ENCODE peak calls at places on chromosome 4, in nine cellular contexts. One of them, this sample, is unnamed.

GRCh38 chr4:156970501-156971167 is 965 bp downstream of the PDGFC start:
- DNase-seq in GM06990: no peak
- DNase-seq in lower lobe of right lung: peak; percentile 76
- DNase-seq in testis: peak; percentile 66
- DNase-seq in colonic mucosa: peak; percentile 54
- DNase-seq in right atrium auricular region: peak; percentile 81
- DNase-seq in dorsolateral prefrontal cortex: peak; percentile 67
- DNase-seq in Peyer's patch: peak; percentile 72
- DNase-seq in psoas muscle: peak; percentile 81
- DNase-seq in this sample: peak; percentile 77

GRCh38 chr4:124167602-124168001 is 544.9 kb downstream of the ANKRD50 start:
- DNase-seq in GM06990: no peak
- DNase-seq in lower lobe of right lung: no peak
- DNase-seq in testis: no peak
- DNase-seq in colonic mucosa: no peak
- DNase-seq in right atrium auricular region: no peak
- DNase-seq in dorsolateral prefrontal cortex: no peak
- DNase-seq in Peyer's patch: no peak
- DNase-seq in psoas muscle: no peak
- DNase-seq in this sample: peak; percentile 21

GRCh38 chr4:1246111-1246881 is 2.6 kb downstream of the CTBP1 start:
- DNase-seq in GM06990: peak; percentile 29
- DNase-seq in lower lobe of right lung: peak; percentile 76
- DNase-seq in testis: peak; percentile 18
- DNase-seq in colonic mucosa: peak; percentile 21
- DNase-seq in right atrium auricular region: no peak
- DNase-seq in dorsolateral prefrontal cortex: no peak
- DNase-seq in Peyer's patch: peak; percentile 47
- DNase-seq in psoas muscle: peak; percentile 55
- DNase-seq in this sample: no peak

GRCh38 chr4:1334579-1334895 is 12.5 kb upstream of the UVSSA start:
- DNase-seq in GM06990: no peak
- DNase-seq in lower lobe of right lung: no peak
- DNase-seq in testis: no peak
- DNase-seq in colonic mucosa: no peak
- DNase-seq in right atrium auricular region: no peak
- DNase-seq in dorsolateral prefrontal cortex: no peak
- DNase-seq in Peyer's patch: no peak
- DNase-seq in psoas muscle: no peak
- DNase-seq in this sample: no peak

GRCh38 chr4:173508386-173509002 is 21.5 kb downstream of the HAND2 start:
- DNase-seq in GM06990: no peak
- DNase-seq in lower lobe of right lung: no peak
- DNase-seq in testis: no peak
- DNase-seq in colonic mucosa: no peak
- DNase-seq in right atrium auricular region: peak; percentile 63
- DNase-seq in dorsolateral prefrontal cortex: no peak
- DNase-seq in Peyer's patch: no peak
- DNase-seq in psoas muscle: no peak
- DNase-seq in this sample: no peak

GRCh38 chr4:22635692-22636091 is 57.0 kb upstream of the GBA3 start:
- DNase-seq in GM06990: no peak
- DNase-seq in lower lobe of right lung: no peak
- DNase-seq in testis: no peak
- DNase-seq in colonic mucosa: no peak
- DNase-seq in right atrium auricular region: no peak
- DNase-seq in dorsolateral prefrontal cortex: no peak
- DNase-seq in Peyer's patch: no peak
- DNase-seq in psoas muscle: no peak
- DNase-seq in this sample: no peak

GRCh38 chr4:151004222-151004621 is 10.9 kb downstream of the LRBA start:
- DNase-seq in GM06990: no peak
- DNase-seq in lower lobe of right lung: no peak
- DNase-seq in testis: no peak
- DNase-seq in colonic mucosa: no peak
- DNase-seq in right atrium auricular region: no peak
- DNase-seq in dorsolateral prefrontal cortex: no peak
- DNase-seq in Peyer's patch: no peak
- DNase-seq in psoas muscle: no peak
- DNase-seq in this sample: peak; percentile 72

GRCh38 chr4:26779674-26780073 is 81.0 kb upstream of the STIM2 start:
- DNase-seq in GM06990: no peak
- DNase-seq in lower lobe of right lung: no peak
- DNase-seq in testis: no peak
- DNase-seq in colonic mucosa: no peak
- DNase-seq in right atrium auricular region: no peak
- DNase-seq in dorsolateral prefrontal cortex: peak; percentile 36
- DNase-seq in Peyer's patch: no peak
- DNase-seq in psoas muscle: no peak
- DNase-seq in this sample: peak; percentile 46

GRCh38 chr4:186724861-186725419 is 1.3 kb upstream of the FAT1 start:
- DNase-seq in GM06990: no peak
- DNase-seq in lower lobe of right lung: no peak
- DNase-seq in testis: no peak
- DNase-seq in colonic mucosa: peak; percentile 46
- DNase-seq in right atrium auricular region: no peak
- DNase-seq in dorsolateral prefrontal cortex: no peak
- DNase-seq in Peyer's patch: no peak
- DNase-seq in psoas muscle: no peak
- DNase-seq in this sample: peak; percentile 46

GRCh38 chr4:168636506-168637176 is 139.8 kb downstream of the PALLD start:
- DNase-seq in GM06990: no peak
- DNase-seq in lower lobe of right lung: no peak
- DNase-seq in testis: no peak
- DNase-seq in colonic mucosa: no peak
- DNase-seq in right atrium auricular region: no peak
- DNase-seq in dorsolateral prefrontal cortex: no peak
- DNase-seq in Peyer's patch: no peak
- DNase-seq in psoas muscle: no peak
- DNase-seq in this sample: peak; percentile 80

DNA sequence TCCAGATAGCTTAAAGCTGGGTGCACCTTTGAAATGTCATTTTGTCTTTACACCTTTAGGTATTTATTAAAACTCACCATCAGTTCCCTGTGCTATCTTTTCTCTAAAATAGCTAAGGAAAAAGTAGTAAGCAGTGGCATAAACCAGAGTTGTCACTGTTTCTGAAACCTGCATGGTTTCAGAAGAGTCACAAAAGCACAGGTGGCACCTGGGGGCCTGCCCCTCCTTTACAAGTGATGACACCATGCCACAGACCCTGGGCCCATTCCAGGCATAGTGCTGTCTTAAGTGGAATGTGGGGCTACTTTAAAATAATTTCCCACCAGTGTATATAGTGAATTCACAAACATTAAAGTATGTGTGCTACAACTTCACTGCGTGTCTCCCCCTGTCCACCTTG is 47.8 kb downstream of the DCUN1D4 start:
- DNase-seq in GM06990: no peak
- DNase-seq in lower lobe of right lung: no peak
- DNase-seq in testis: no peak
- DNase-seq in colonic mucosa: no peak
- DNase-seq in right atrium auricular region: no peak
- DNase-seq in dorsolateral prefrontal cortex: no peak
- DNase-seq in Peyer's patch: no peak
- DNase-seq in psoas muscle: no peak
- DNase-seq in this sample: no peak
- TF ChIP-seq CTCF in GM06990: no peak
- TF ChIP-seq CTCF in lower lobe of right lung: no peak
- TF ChIP-seq CTCF in testis: no peak
- TF ChIP-seq CTCF in colonic mucosa: no peak
- TF ChIP-seq CTCF in right atrium auricular region: no peak
- TF ChIP-seq CTCF in dorsolateral prefrontal cortex: no peak
- TF ChIP-seq CTCF in Peyer's patch: no peak
- TF ChIP-seq CTCF in psoas muscle: no peak
- TF ChIP-seq CTCF in this sample: no peak

DNA sequence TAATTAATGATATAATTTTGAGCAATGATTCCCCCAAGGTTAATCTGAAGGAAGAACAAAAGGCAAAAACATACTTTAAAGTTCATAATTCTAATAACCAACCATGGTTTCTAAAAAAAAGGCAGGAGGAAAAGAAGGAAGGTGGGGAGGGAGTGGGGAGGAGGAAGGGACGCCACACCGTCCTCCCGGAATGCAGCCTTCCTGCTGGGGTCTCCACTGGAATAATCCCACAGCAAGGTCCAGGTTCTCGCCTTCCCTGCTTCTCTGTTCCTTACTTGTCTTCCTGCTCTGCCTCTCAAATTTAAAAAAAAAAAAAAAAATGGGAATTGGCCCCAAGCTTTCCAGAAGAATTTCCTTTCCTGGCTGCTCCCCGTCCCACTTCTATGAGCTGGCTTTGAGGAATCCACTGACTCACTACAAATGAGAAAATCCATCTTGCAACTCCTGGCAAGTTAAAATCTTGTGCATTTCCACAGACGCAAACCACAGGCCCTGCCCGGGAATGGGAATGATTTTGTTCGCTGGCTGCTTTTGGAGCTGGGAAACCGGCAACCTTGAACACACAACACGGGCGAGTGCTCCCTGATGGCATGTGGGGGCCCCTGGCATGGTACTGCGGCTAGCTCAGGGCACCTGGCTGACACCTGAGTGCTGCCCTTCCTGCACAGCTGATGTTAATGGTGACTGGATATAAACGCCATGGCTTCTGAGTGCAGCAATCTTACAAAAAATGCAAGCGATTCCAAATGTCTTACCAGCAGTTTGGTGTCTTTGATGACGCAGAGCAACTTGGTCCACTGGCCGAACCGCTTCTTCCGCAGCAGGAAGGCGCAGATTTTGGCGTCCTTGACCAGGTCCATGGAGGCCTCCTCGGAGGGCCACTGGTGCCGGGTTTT is 97.0 kb downstream of the AFAP1 start:
- DNase-seq in GM06990: no peak
- DNase-seq in lower lobe of right lung: no peak
- DNase-seq in testis: peak; percentile 48
- DNase-seq in colonic mucosa: peak; percentile 46
- DNase-seq in right atrium auricular region: peak; percentile 88
- DNase-seq in dorsolateral prefrontal cortex: no peak
- DNase-seq in Peyer's patch: peak; percentile 56
- DNase-seq in psoas muscle: peak; percentile 74
- DNase-seq in this sample: peak; percentile 99
- H3K4me3 ChIP-seq in GM06990: no peak overlapping the region
- H3K4me3 ChIP-seq in lower lobe of right lung: no peak overlapping the region
- H3K4me3 ChIP-seq in testis: no peak overlapping the region
- H3K4me3 ChIP-seq in colonic mucosa: no peak overlapping the region
- H3K4me3 ChIP-seq in right atrium auricular region: no peak overlapping the region
- H3K4me3 ChIP-seq in dorsolateral prefrontal cortex: no peak overlapping the region
- H3K4me3 ChIP-seq in Peyer's patch: no peak overlapping the region
- H3K4me3 ChIP-seq in psoas muscle: no peak overlapping the region
- H3K4me3 ChIP-seq in this sample: peak overlapping the region; percentile 28

DNA sequence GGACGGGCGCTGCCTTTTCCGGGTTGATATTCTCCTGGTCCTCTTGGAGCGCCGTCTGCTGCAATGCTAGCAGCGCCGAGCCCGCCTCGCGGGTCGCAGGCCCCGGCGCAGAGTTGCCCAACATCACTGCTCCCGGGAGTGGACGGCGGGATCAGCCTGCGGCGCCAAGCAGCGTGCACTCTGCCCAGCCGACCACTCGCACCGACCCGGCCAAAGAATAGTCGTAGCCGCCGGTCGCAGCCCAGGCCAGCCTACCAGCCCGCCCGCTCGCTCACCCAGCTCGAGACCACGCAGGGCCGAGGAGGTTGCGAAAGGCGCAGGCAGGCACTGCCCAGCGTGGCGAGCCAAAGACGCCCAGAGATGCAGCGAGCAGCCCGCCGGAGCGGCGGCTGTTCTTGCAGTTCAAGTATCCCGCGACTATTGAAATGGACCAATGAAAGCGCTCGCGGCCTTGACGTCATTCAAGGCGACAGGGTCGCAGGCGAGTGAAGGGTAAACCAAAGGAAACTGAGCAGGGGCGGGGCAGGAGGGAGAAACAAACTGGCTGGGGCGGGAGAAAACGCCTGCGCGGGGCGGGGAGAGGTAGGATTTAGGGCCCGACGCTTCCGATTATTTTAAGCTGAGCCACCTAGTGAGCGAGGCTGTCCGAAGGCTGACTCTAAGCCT is at the start of gene CCNA2:
- DNase-seq in GM06990: peak; percentile 89
- DNase-seq in lower lobe of right lung: peak; percentile 97
- DNase-seq in testis: peak; percentile 99
- DNase-seq in colonic mucosa: peak; percentile 98
- DNase-seq in right atrium auricular region: peak; percentile 98
- DNase-seq in dorsolateral prefrontal cortex: peak; percentile 97
- DNase-seq in Peyer's patch: peak; percentile 98
- DNase-seq in psoas muscle: peak; percentile 97
- DNase-seq in this sample: peak; percentile 98
- TF ChIP-seq CTCF in GM06990: no peak
- TF ChIP-seq CTCF in lower lobe of right lung: no peak
- TF ChIP-seq CTCF in testis: no peak
- TF ChIP-seq CTCF in colonic mucosa: no peak
- TF ChIP-seq CTCF in right atrium auricular region: peak; percentile 36
- TF ChIP-seq CTCF in dorsolateral prefrontal cortex: no peak
- TF ChIP-seq CTCF in Peyer's patch: no peak
- TF ChIP-seq CTCF in psoas muscle: no peak
- TF ChIP-seq CTCF in this sample: no peak

GRCh38 chr4:94676910-94677309 is 80.8 kb upstream of the BMPR1B start:
- DNase-seq in GM06990: no peak
- DNase-seq in lower lobe of right lung: no peak
- DNase-seq in testis: no peak
- DNase-seq in colonic mucosa: no peak
- DNase-seq in right atrium auricular region: no peak
- DNase-seq in dorsolateral prefrontal cortex: no peak
- DNase-seq in Peyer's patch: no peak
- DNase-seq in psoas muscle: no peak
- DNase-seq in this sample: peak; percentile 31

GRCh38 chr4:94678896-94679295 is 78.9 kb upstream of the BMPR1B start:
- DNase-seq in GM06990: no peak
- DNase-seq in lower lobe of right lung: no peak
- DNase-seq in testis: no peak
- DNase-seq in colonic mucosa: no peak
- DNase-seq in right atrium auricular region: no peak
- DNase-seq in dorsolateral prefrontal cortex: no peak
- DNase-seq in Peyer's patch: no peak
- DNase-seq in psoas muscle: no peak
- DNase-seq in this sample: no peak

GRCh38 chr4:94671113-94671512 is 86.6 kb upstream of the BMPR1B start:
- DNase-seq in GM06990: no peak
- DNase-seq in lower lobe of right lung: no peak
- DNase-seq in testis: no peak
- DNase-seq in colonic mucosa: no peak
- DNase-seq in right atrium auricular region: no peak
- DNase-seq in dorsolateral prefrontal cortex: no peak
- DNase-seq in Peyer's patch: no peak
- DNase-seq in psoas muscle: no peak
- DNase-seq in this sample: no peak

GRCh38 chr4:94669672-94670664 is 87.8 kb upstream of the BMPR1B start:
- DNase-seq in GM06990: no peak
- DNase-seq in lower lobe of right lung: no peak
- DNase-seq in testis: no peak
- DNase-seq in colonic mucosa: no peak
- DNase-seq in right atrium auricular region: no peak
- DNase-seq in dorsolateral prefrontal cortex: no peak
- DNase-seq in Peyer's patch: no peak
- DNase-seq in psoas muscle: no peak
- DNase-seq in this sample: no peak

DNA sequence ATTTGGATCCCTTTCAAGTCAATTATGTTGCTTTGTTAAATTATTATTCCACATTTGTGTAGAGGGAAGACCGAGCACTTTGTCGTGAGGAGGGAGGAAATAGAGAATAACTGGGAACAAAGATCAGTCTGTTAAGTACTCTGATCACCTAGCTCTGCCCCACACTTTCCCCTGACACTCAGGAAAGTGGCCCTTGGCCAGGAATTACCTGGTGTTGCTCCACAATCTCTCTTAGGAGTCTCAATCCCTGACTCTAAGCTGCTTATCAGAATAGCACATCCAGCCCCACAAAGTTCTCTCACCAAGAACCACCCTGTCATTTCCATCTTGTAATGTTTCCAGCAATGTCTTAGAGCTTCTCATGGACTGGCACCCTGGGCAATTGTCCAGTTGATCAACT is 83.8 kb upstream of the BMPR1B start:
- DNase-seq in GM06990: no peak
- DNase-seq in lower lobe of right lung: no peak
- DNase-seq in testis: no peak
- DNase-seq in colonic mucosa: no peak
- DNase-seq in right atrium auricular region: no peak
- DNase-seq in dorsolateral prefrontal cortex: no peak
- DNase-seq in Peyer's patch: peak; percentile 56
- DNase-seq in psoas muscle: no peak
- DNase-seq in this sample: no peak
- H3K4me3 ChIP-seq in GM06990: no peak overlapping the region
- H3K4me3 ChIP-seq in lower lobe of right lung: no peak overlapping the region
- H3K4me3 ChIP-seq in testis: no peak overlapping the region
- H3K4me3 ChIP-seq in colonic mucosa: no peak overlapping the region
- H3K4me3 ChIP-seq in right atrium auricular region: no peak overlapping the region
- H3K4me3 ChIP-seq in dorsolateral prefrontal cortex: no peak overlapping the region
- H3K4me3 ChIP-seq in Peyer's patch: no peak overlapping the region
- H3K4me3 ChIP-seq in psoas muscle: no peak overlapping the region
- H3K4me3 ChIP-seq in this sample: no peak overlapping the region

This sample was measured in fibroblast of pulmonary artery.